ENCODE peak calls at places on chromosome 11, in four cellular contexts. One of them, this sample, is unnamed.

GRCh38 chr11:90148900-90149299 is 14.4 kb downstream of the NAALAD2 start:
- DNase-seq in T-helper 2 cell: no peak
- DNase-seq in neuronal stem cell: no peak
- DNase-seq in HepG2: no peak
- DNase-seq in this sample: no peak

GRCh38 chr11:111455291-111456085 is 56.7 kb downstream of the BTG4 start:
- DNase-seq in T-helper 2 cell: no peak
- DNase-seq in neuronal stem cell: no peak
- DNase-seq in HepG2: no peak
- DNase-seq in this sample: no peak

GRCh38 chr11:119371778-119372182 is 9.7 kb downstream of the USP2 start:
- DNase-seq in T-helper 2 cell: no peak
- DNase-seq in neuronal stem cell: no peak
- DNase-seq in HepG2: no peak
- DNase-seq in this sample: no peak

GRCh38 chr11:116782728-116783127 is 5.1 kb downstream of the ZPR1 start:
- DNase-seq in T-helper 2 cell: peak
- DNase-seq in neuronal stem cell: no peak
- DNase-seq in HepG2: no peak
- DNase-seq in this sample: no peak

GRCh38 chr11:44096360-44097188 is 1.1 kb downstream of the EXT2 start:
- DNase-seq in T-helper 2 cell: no peak
- DNase-seq in neuronal stem cell: no peak
- DNase-seq in HepG2: no peak
- DNase-seq in this sample: no peak

GRCh38 chr11:95093548-95093947 is 3.9 kb downstream of the ENDOD1 start:
- DNase-seq in T-helper 2 cell: no peak
- DNase-seq in neuronal stem cell: no peak
- DNase-seq in HepG2: no peak
- DNase-seq in this sample: no peak

GRCh38 chr11:112162761-112163669 is 879 bp downstream of the IL18 start:
- DNase-seq in T-helper 2 cell: no peak
- DNase-seq in neuronal stem cell: no peak
- DNase-seq in HepG2: peak
- DNase-seq in this sample: no peak

GRCh38 chr11:125289419-125290088 is 125.0 kb downstream of the PKNOX2 start:
- DNase-seq in T-helper 2 cell: no peak
- DNase-seq in neuronal stem cell: no peak
- DNase-seq in HepG2: no peak
- DNase-seq in this sample: no peak

GRCh38 chr11:876550-876949 is 33.9 kb downstream of the TSPAN4 start:
- DNase-seq in T-helper 2 cell: no peak
- DNase-seq in neuronal stem cell: no peak
- DNase-seq in HepG2: no peak
- DNase-seq in this sample: no peak

GRCh38 chr11:128103278-128103873 is 484.0 kb downstream of the ETS1 start:
- DNase-seq in T-helper 2 cell: no peak
- DNase-seq in neuronal stem cell: no peak
- DNase-seq in HepG2: no peak
- DNase-seq in this sample: no peak